ENCODE peak calls at places on chromosomes 2 and 18, in eight cellular contexts. N, Y, R, H, W, L, Q and J are unnamed samples.

GRCh38 chr18:48983793-48984437 is 33.1 kb upstream of the SMAD7 start:
- DNase-seq in N (no peak), R (no peak), W (no peak), H (peak; percentile 38), L (peak; percentile 55), Y (no peak), Q (no peak), J (no peak)

GRCh38 chr18:44887227-44887631 is 206.5 kb downstream of the SETBP1 start:
- DNase-seq in L (no peak), N (no peak), Y (no peak), R (no peak), H (peak; percentile 66), Q (no peak), W (no peak), J (peak; percentile 51)

GRCh38 chr2:195471807-195472206 is 185.2 kb upstream of the SLC39A10 start:
- DNase-seq in H (no peak), Q (no peak), R (no peak), Y (no peak), N (no peak), L (no peak), W (no peak), J (no peak)

GRCh38 chr2:16656784-16657391 is 8.7 kb downstream of the CYRIA start:
- DNase-seq in Y (no peak), Q (no peak), L (no peak), H (peak; percentile 19), R (peak; percentile 62), N (peak; percentile 27), W (no peak), J (peak; percentile 74)

GRCh38 chr2:85750509-85751299 is 3.1 kb upstream of the ATOH8 start:
- DNase-seq in N (no peak), Q (peak; percentile 56), Y (peak; percentile 79), W (peak; percentile 83), H (no peak), R (peak; percentile 73), L (peak; percentile 87), J (peak; percentile 66)

GRCh38 chr2:163259489-163259888 is 420.9 kb upstream of the KCNH7 start:
- DNase-seq in W (no peak), L (no peak), Q (no peak), H (no peak), R (no peak), N (no peak), Y (no peak), J (no peak)

GRCh38 chr2:41464395-41464794 is 583.4 kb upstream of the PKDCC start:
- DNase-seq in W (no peak), N (no peak), H (no peak), Y (no peak), L (no peak), Q (no peak), R (no peak), J (no peak)

GRCh38 chr2:64019083-64019974 is at the start of gene VPS54:
- DNase-seq in W (peak; percentile 71), L (peak; percentile 54), N (no peak), H (no peak), R (peak; percentile 92), Q (peak; percentile 80), Y (peak; percentile 77), J (peak; percentile 87)

GRCh38 chr2:240832816-240833497 is 12.9 kb upstream of the KIF1A start:
- DNase-seq in R (no peak), N (no peak), Q (no peak), W (no peak), Y (no peak), L (no peak), H (no peak), J (no peak)

GRCh38 chr2:234879671-234880455 is 72.0 kb upstream of the SH3BP4 start:
- DNase-seq in N (no peak), W (no peak), R (no peak), H (peak; percentile 88), L (no peak), Q (peak; percentile 12), Y (no peak), J (no peak)

GRCh38 chr2:113757059-113757657 is 716 bp upstream of the SLC35F5 start:
- DNase-seq in W (no peak), L (no peak), N (no peak), Q (no peak), H (no peak), Y (no peak), R (no peak), J (no peak)

GRCh38 chr2:241157841-241158545 is 7.7 kb downstream of the PPP1R7 start:
- DNase-seq in Y (no peak), W (no peak), H (peak; percentile 32), R (no peak), N (no peak), L (no peak), Q (no peak), J (no peak)

GRCh38 chr2:65130440-65131175 is 702 bp upstream of the RAB1A start:
- DNase-seq in R (no peak), N (peak; percentile 10), H (no peak), W (no peak), L (no peak), Q (peak; percentile 93), Y (no peak), J (no peak)

GRCh38 chr18:3952031-3952430 is 502.1 kb downstream of the TGIF1 start:
- DNase-seq in H (no peak), W (no peak), Y (no peak), L (no peak), N (no peak), Q (no peak), R (no peak), J (no peak)

GRCh38 chr18:3948958-3949357 is 499.0 kb downstream of the TGIF1 start:
- DNase-seq in H (no peak), Q (no peak), Y (no peak), N (no peak), W (no peak), R (no peak), L (no peak), J (no peak)

GRCh38 chr18:3950668-3951413 is 500.9 kb downstream of the TGIF1 start:
- DNase-seq in R (no peak), H (no peak), Q (no peak), Y (no peak), N (no peak), W (no peak), L (no peak), J (no peak)

GRCh38 chr18:3947383-3947782 is 497.4 kb downstream of the TGIF1 start:
- DNase-seq in L (no peak), Y (no peak), H (no peak), W (no peak), R (no peak), Q (no peak), N (no peak), J (peak; percentile 16)
- TF ChIP-seq CTCF in L (no peak), Y (no peak), H (no peak), W (no peak), R (no peak), Q (no peak), N (no peak), J (no peak)

GRCh38 chr18:36662000-36662399 is 166.8 kb downstream of the TPGS2 start:
- DNase-seq in Q (no peak), W (peak; percentile 53), Y (no peak), N (no peak), L (no peak), R (no peak), H (no peak), J (no peak)
- TF ChIP-seq CTCF in Q (peak; percentile 42), W (no peak), Y (peak; percentile 23), N (no peak), L (no peak), R (no peak), H (no peak), J (peak; percentile 42)

GRCh38 chr2:233866479-233866878 is 1.7 kb downstream of the MSL3B start:
- DNase-seq in W (no peak), Y (no peak), N (no peak), L (no peak), R (no peak), Q (no peak), H (no peak), J (no peak)

GRCh38 chr2:233867993-233868532 is at the start of gene MSL3B:
- DNase-seq in W (peak; percentile 31), L (no peak), Q (peak; percentile 77), R (peak; percentile 86), Y (peak; percentile 49), N (no peak), H (peak; percentile 46), J (peak; percentile 88)

GRCh38 chr2:233871432-233871831 is 3.2 kb upstream of the MSL3B start:
- DNase-seq in N (no peak), Q (no peak), H (no peak), L (no peak), R (no peak), W (no peak), Y (no peak), J (no peak)

GRCh38 chr2:233862261-233862768 is 5.9 kb downstream of the MSL3B start:
- DNase-seq in Y (no peak), H (no peak), N (no peak), L (no peak), R (no peak), W (no peak), Q (no peak), J (no peak)

GRCh38 chr2:233865838-233866237 is 2.3 kb downstream of the MSL3B start:
- DNase-seq in Y (no peak), W (peak; percentile 32), N (no peak), R (no peak), H (no peak), Q (peak; percentile 23), L (no peak), J (no peak)
- TF ChIP-seq CTCF in Y (peak; percentile 20), W (peak; percentile 29), N (no peak), R (no peak), H (peak; percentile 52), Q (no peak), L (no peak), J (no peak)

GRCh38 chr2:74440378-74441110 is 1.2 kb downstream of the RTKN start:
- DNase-seq in L (peak; percentile 82), H (peak; percentile 68), R (peak; percentile 94), Q (peak; percentile 99), N (peak; percentile 40), Y (peak; percentile 91), W (peak; percentile 83), J (peak; percentile 98)
- TF ChIP-seq CTCF in L (peak; percentile 9), H (no peak), R (peak; percentile 57), Q (peak; percentile 37), N (peak; percentile 44), Y (peak; percentile 13), W (no peak), J (no peak)

DNA sequence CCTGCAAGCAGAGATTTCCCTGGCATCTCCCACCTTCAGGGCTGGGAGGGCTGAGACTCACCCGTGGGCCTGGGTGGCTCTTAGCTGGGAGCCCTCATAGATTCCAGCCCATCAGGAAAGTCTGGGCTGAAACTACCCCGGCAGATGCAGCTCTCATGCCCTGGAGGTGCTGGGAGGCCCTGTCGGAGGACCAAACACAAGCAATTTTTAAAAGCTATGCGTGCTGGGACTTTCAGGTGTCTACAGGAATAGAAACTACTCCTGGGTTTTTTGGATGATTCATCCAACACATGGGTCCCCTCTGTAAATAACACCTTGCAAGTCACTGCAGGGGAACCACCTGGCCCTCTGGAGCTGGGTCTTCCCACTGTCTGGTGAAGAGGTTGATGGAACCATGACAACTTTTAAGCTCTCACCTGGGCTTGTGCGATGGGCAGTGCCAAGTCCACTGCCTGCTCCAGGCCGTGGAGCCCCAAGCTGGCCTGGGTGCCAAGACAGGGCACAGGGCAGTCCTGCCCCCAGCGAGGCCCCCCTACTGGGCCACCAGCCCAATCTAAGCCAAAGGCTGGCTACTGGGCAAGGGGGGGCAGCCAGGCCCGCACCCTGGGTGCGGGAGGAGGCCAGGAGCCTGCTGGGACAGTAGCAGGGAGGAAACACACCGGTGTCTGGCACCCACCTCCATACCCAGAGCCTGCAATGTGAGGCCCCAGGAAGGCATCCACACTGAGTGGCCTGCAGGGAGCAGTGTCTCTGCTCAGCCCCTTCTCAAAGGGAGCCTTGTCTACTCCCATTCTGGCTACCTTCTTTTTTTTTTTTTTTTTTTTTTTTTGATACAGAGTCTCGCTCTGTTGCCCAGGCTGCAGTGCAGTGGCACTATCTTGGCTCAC is 1.1 kb upstream of the GPR55 start:
- DNase-seq in W (no peak), Q (no peak), H (no peak), R (peak; percentile 63), N (no peak), Y (no peak), L (peak; percentile 13), J (peak; percentile 72)
- TF ChIP-seq CTCF in W (no peak), Q (no peak), H (no peak), R (no peak), N (no peak), Y (no peak), L (no peak), J (no peak)